ENCODE peak calls at places on chromosomes 4 and X, in seven cellular contexts. O is dermis blood vessel endothelial cell; D is NCI-H748 treated with DMSO at 0.1 percent for 48 hours; T is activated T-helper 9 cell treated with anti-CD3 and anti-CD28 coated beads, Interleukin-2, amount 50 U/mL, for 16 hours; F is sciatic nerve; R is naive thymus-derived CD4-positive, alpha-beta T cell; Z is iPS DF 19.7. U is an unnamed sample.

GRCh38 chr4:683247-683897 is 5.6 kb downstream of the SLC49A3 start:
- DNase-seq in Z (no peak), D (no peak), R (no peak), O (no peak), T (no peak), F (no peak), U (no peak)

GRCh38 chr4:141347738-141348524 is 127.2 kb downstream of the ZNF330 start:
- DNase-seq in F (no peak), T (no peak), O (peak; percentile 56), R (no peak), Z (no peak), D (no peak), U (no peak)

GRCh38 chrX:29852767-29853166 is 362.6 kb upstream of the MAGEB2 start:
- DNase-seq in T (no peak), R (no peak), F (no peak), O (no peak), D (no peak), Z (no peak), U (no peak)

GRCh38 chr4:97819314-97819713 is 324.0 kb downstream of the STPG2 start:
- DNase-seq in R (no peak), T (no peak), F (no peak), O (no peak), Z (no peak), D (no peak), U (no peak)

GRCh38 chr4:749771-750666 is 44.4 kb downstream of the PCGF3 start:
- DNase-seq in R (no peak), T (no peak), D (no peak), F (no peak), O (peak; percentile 58), Z (no peak), U (no peak)

GRCh38 chr4:102344520-102344954 is 745 bp downstream of the SLC39A8 start:
- DNase-seq in D (peak; percentile 26), F (peak; percentile 75), Z (no peak), R (peak; percentile 79), O (peak; percentile 44), T (peak; percentile 62), U (peak; percentile 82)

GRCh38 chrX:21885568-21885967 is 29.8 kb downstream of the YY2 start:
- DNase-seq in D (no peak), F (no peak), Z (no peak), O (peak; percentile 7), R (no peak), T (no peak), U (no peak)

GRCh38 chr4:158630893-158631292 is 40.8 kb downstream of the C4orf46 start:
- DNase-seq in Z (no peak), D (no peak), O (peak; percentile 46), F (no peak), R (no peak), T (no peak), U (no peak)

GRCh38 chrX:9153299-9153698 is 119.4 kb upstream of the FAM9B start:
- DNase-seq in Z (no peak), O (peak; percentile 20), R (no peak), T (no peak), F (no peak), D (no peak), U (no peak)

GRCh38 chr4:174928174-174928573 is 10.0 kb downstream of the ADAM29 start:
- DNase-seq in R (no peak), F (no peak), Z (no peak), D (no peak), O (no peak), T (no peak), U (no peak)

GRCh38 chrX:6778547-6779231 is 243.8 kb upstream of the VCX3A start:
- DNase-seq in T (no peak), O (no peak), F (no peak), R (no peak), D (no peak), Z (no peak), U (no peak)

GRCh38 chr4:4358093-4358840 is 28.6 kb upstream of the NSG1 start:
- DNase-seq in O (no peak), R (no peak), T (no peak), D (no peak), Z (no peak), F (no peak), U (no peak)

GRCh38 chrX:20067709-20068315 is 48.9 kb downstream of the MAP7D2 start:
- DNase-seq in Z (no peak), O (peak; percentile 77), F (peak; percentile 87), R (no peak), T (no peak), D (no peak), U (peak; percentile 78)

GRCh38 chr4:104906274-104906673 is 240.4 kb upstream of the TET2 start:
- DNase-seq in D (peak; percentile 20), R (no peak), T (no peak), Z (no peak), O (no peak), F (no peak), U (no peak)

GRCh38 chr4:42708625-42709024 is 51.7 kb upstream of the ATP8A1 start:
- DNase-seq in Z (no peak), F (no peak), D (peak; percentile 8), T (no peak), O (no peak), R (no peak), U (no peak)

GRCh38 chr4:126916626-126917140 is 716.1 kb upstream of the INTU start:
- DNase-seq in T (no peak), F (no peak), D (no peak), R (no peak), O (no peak), Z (no peak), U (no peak)

GRCh38 chrX:46770006-46770816 is 11.3 kb upstream of the SLC9A7 start:
- DNase-seq in T (no peak), Z (no peak), F (no peak), R (no peak), D (no peak), O (no peak), U (no peak)

GRCh38 chr4:177484613-177485021 is 42.4 kb upstream of the AGA start:
- DNase-seq in O (peak; percentile 56), D (no peak), T (no peak), Z (peak; percentile 25), R (no peak), F (no peak), U (no peak)

GRCh38 chr4:149605601-149606378 is 209.9 kb downstream of the IQCM start:
- DNase-seq in O (no peak), R (no peak), T (no peak), F (no peak), Z (peak; percentile 9), D (no peak), U (no peak)

GRCh38 chrX:128975716-128976115 is 547.6 kb downstream of the SMARCA1 start:
- DNase-seq in Z (no peak), D (peak; percentile 52), F (no peak), T (no peak), R (no peak), O (peak; percentile 7), U (no peak)

GRCh38 chr4:159390648-159391047 is 287.8 kb downstream of the RAPGEF2 start:
- DNase-seq in Z (no peak), T (no peak), O (peak; percentile 96), R (no peak), F (no peak), D (no peak), U (no peak)

GRCh38 chr4:119124314-119124713 is 11.3 kb upstream of the MYOZ2 start:
- DNase-seq in Z (no peak), T (no peak), O (peak; percentile 50), D (no peak), R (no peak), F (no peak), U (no peak)

GRCh38 chrX:123918106-123918721 is 43.3 kb upstream of the STAG2 start:
- DNase-seq in R (no peak), D (no peak), O (no peak), Z (no peak), F (no peak), T (no peak), U (no peak)

GRCh38 chr4:118086334-118086733 is 52.0 kb downstream of the NDST3 start:
- DNase-seq in F (no peak), T (no peak), Z (no peak), O (peak; percentile 82), R (no peak), D (no peak), U (no peak)

GRCh38 chr4:182642831-182643230 is 274.4 kb downstream of the DCTD start:
- DNase-seq in T (no peak), Z (no peak), O (peak; percentile 73), D (no peak), R (no peak), F (no peak), U (no peak)

GRCh38 chrX:9456250-9457074 is 8.4 kb upstream of the TBL1X start:
- DNase-seq in F (no peak), T (no peak), Z (no peak), O (no peak), D (no peak), R (no peak), U (no peak)

GRCh38 chr4:73870778-73871177 is 1.6 kb downstream of the CXCL1 start:
- DNase-seq in F (no peak), T (no peak), Z (no peak), O (peak; percentile 47), R (no peak), D (no peak), U (no peak)

GRCh38 chr4:74838746-74839370 is 44.5 kb upstream of the BTC start:
- DNase-seq in D (no peak), Z (no peak), O (no peak), R (no peak), F (no peak), T (no peak), U (no peak)

GRCh38 chrX:112826020-112826419 is 14.6 kb downstream of the AMOT start:
- DNase-seq in O (no peak), R (no peak), T (no peak), F (no peak), D (no peak), Z (no peak), U (no peak)

GRCh38 chr4:82780398-82781231 is 18.0 kb downstream of the SCD5 start:
- DNase-seq in T (no peak), Z (no peak), D (no peak), O (peak; percentile 89), R (no peak), F (peak; percentile 93), U (peak; percentile 72)

GRCh38 chr4:113730467-113731216 is 30.9 kb downstream of the CAMK2D start:
- DNase-seq in Z (no peak), T (no peak), R (no peak), F (no peak), O (no peak), D (no peak), U (no peak)

GRCh38 chr4:8053688-8054449 is 104.7 kb downstream of the ABLIM2 start:
- DNase-seq in Z (no peak), O (no peak), R (no peak), D (no peak), T (no peak), F (no peak), U (no peak)

GRCh38 chrX:39850630-39851152 is 247.1 kb downstream of the BCOR start:
- DNase-seq in O (no peak), D (no peak), R (peak; percentile 48), T (peak; percentile 12), F (no peak), Z (no peak), U (no peak)

GRCh38 chr4:37138019-37138653 is 106.4 kb upstream of the NWD2 start:
- DNase-seq in D (no peak), F (no peak), R (no peak), T (no peak), O (no peak), Z (no peak), U (no peak)

GRCh38 chr4:121307441-121308327 is 73.1 kb downstream of the QRFPR start:
- DNase-seq in Z (peak; percentile 30), R (no peak), T (no peak), F (no peak), D (peak; percentile 1), O (peak; percentile 41), U (no peak)

GRCh38 chr4:186016796-186017195 is 52.2 kb upstream of the TLR3 start:
- DNase-seq in T (no peak), D (no peak), R (no peak), O (no peak), Z (no peak), F (no peak), U (no peak)

GRCh38 chr4:10622728-10623127 is 61.8 kb downstream of the CLNK start:
- DNase-seq in Z (no peak), T (no peak), D (peak; percentile 34), F (no peak), R (no peak), O (peak; percentile 58), U (no peak)

GRCh38 chrX:99901091-99901490 is 509.0 kb downstream of the PCDH19 start:
- DNase-seq in F (no peak), D (no peak), T (no peak), O (no peak), R (no peak), Z (no peak), U (no peak)

U was measured in coronary artery.